ENCODE peak calls at places on chromosomes 4 and X, in five cellular contexts. N is dorsolateral prefrontal cortex, Q is GM23248, C is H9, T is caudate nucleus. H is an unnamed sample.

GRCh38 chr4:65623509-65623908 is 46.8 kb downstream of the EPHA5 start:
- DNase-seq in C (no peak), Q (peak), T (no peak), N (no peak), H (no peak)

GRCh38 chrX:132592880-132593279 is 104.0 kb upstream of the MBNL3 start:
- DNase-seq in T (no peak), C (peak), Q (peak), N (no peak), H (no peak)

GRCh38 chr4:165711912-165712311 is 161.1 kb upstream of the TLL1 start:
- DNase-seq in T (no peak), N (no peak), Q (no peak), C (no peak), H (no peak)

GRCh38 chrX:119643696-119644095 is 37.5 kb upstream of the NKRF start:
- DNase-seq in N (no peak), C (no peak), T (no peak), Q (no peak), H (no peak)

GRCh38 chrX:17065100-17065499 is 118.6 kb downstream of the REPS2 start:
- DNase-seq in N (no peak), T (no peak), Q (no peak), C (no peak), H (no peak)

GRCh38 chrX:1661048-1661921 is 46.4 kb downstream of the ASMT start:
- DNase-seq in N (no peak), T (no peak), Q (no peak), C (peak), H (no peak)

GRCh38 chr4:129410115-129410514 is 314.2 kb downstream of the C4orf33 start:
- DNase-seq in N (no peak), Q (no peak), C (no peak), T (no peak), H (no peak)

GRCh38 chr4:61379406-61379805 is 179.3 kb downstream of the ADGRL3 start:
- DNase-seq in T (no peak), C (no peak), N (no peak), Q (no peak), H (no peak)

GRCh38 chr4:115154826-115155225 is 41.4 kb upstream of the NDST4 start:
- DNase-seq in C (no peak), T (no peak), N (no peak), Q (peak), H (no peak)

GRCh38 chr4:171834640-171835039 is 21.4 kb downstream of the GALNTL6 start:
- DNase-seq in C (no peak), T (no peak), Q (no peak), N (no peak), H (no peak)

GRCh38 chr4:102064747-102065442 is 274.4 kb downstream of the BANK1 start:
- DNase-seq in T (no peak), C (no peak), N (no peak), Q (no peak), H (no peak)

GRCh38 chr4:180695851-180696250 is 1547.4 kb upstream of the TENM3 start:
- DNase-seq in N (no peak), Q (peak), C (no peak), T (no peak), H (no peak)
- H3K27ac ChIP-seq in N (no peak), Q (no peak), C (no peak), T (no peak), H (no peak)

GRCh38 chr4:8390604-8391003 is 49.9 kb downstream of the ACOX3 start:
- DNase-seq in C (no peak), N (no peak), Q (no peak), T (no peak), H (no peak)
- H3K27ac ChIP-seq in C (no peak), N (no peak), Q (no peak), T (no peak), H (no peak)

GRCh38 chr4:80307774-80308465 is 27.6 kb upstream of the CFAP299 start:
- DNase-seq in Q (peak), C (no peak), N (no peak), T (no peak), H (no peak)
- H3K27ac ChIP-seq in Q (peak), C (no peak), N (no peak), T (no peak), H (no peak)

DNA sequence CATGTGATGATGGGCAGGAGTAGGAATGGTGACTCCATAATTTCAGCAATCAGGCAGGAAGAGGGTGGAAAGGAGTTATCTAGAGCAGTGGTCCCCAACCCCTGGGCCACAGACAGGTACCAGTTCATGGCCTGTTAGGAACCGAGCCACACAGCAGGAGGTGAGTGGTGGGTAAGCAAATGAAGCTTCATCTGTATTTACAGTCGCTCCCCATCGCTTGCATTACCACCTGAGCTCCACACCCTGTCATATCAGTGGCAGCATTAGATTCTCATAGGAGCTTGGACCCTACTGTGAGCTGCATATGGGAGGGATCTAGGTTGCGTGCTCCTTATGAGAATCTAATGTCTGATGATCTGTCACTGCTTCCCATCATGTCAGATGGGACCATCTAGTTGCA is 1.4 kb upstream of the TLR10 start:
- DNase-seq in T (no peak), C (no peak), Q (no peak), N (no peak), H (no peak)
- H3K27ac ChIP-seq in T (no peak), C (no peak), Q (no peak), N (no peak), H (no peak)

DNA sequence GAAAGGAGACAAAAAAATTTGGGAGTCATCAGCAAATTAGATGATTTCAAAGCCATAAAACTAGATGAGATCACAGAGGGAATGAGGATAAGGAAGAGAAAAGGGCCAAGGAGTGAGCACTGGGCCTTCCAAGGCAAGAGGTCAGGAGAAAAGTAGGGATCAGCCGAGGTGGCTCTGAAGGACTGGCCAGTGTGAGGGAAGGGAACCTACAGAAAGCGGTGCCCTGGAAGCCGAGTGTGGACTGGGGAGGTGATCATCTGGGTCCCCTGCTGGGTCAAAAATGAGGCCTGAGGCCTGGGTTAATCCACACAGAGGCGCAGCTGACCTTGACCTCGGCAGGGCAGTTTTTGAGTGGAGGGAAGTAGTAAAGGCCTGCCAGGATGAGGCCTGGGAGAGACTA is 133.8 kb downstream of the SMIM20 start:
- DNase-seq in C (no peak), T (no peak), Q (no peak), N (no peak), H (no peak)
- H3K27ac ChIP-seq in C (no peak), T (no peak), Q (peak), N (no peak), H (peak)

GRCh38 chrX:43218198-43218597 is 437.9 kb upstream of the MAOA start:
- DNase-seq in T (no peak), Q (no peak), C (no peak), N (no peak), H (no peak)
- H3K27ac ChIP-seq in T (no peak), Q (no peak), C (no peak), N (no peak), H (no peak)

DNA sequence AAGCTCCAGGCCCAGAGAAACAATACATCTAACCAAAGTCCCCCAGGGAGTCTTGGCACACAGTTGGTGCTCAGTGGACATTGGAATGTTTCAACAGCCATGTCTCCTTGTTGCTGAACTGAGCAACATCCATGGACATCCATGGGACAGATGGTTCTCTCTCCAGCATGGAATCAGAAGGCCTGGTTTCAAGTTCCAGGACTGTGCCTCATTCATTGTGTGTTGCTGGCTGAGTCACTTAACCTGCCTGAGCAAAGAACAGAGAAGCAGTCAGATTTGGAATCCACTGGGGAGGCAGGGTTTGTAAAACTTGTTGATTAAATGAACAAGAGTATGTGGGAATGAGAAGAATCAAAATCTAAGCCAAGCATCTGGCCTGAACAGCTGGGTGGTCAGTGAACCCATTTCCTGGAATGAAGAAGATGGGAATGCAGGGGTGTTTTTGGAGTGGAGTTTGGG is 147.9 kb downstream of the CHIC2 start:
- DNase-seq in N (no peak), T (no peak), C (no peak), Q (peak), H (no peak)
- H3K27ac ChIP-seq in N (no peak), T (no peak), C (no peak), Q (peak), H (no peak)

DNA sequence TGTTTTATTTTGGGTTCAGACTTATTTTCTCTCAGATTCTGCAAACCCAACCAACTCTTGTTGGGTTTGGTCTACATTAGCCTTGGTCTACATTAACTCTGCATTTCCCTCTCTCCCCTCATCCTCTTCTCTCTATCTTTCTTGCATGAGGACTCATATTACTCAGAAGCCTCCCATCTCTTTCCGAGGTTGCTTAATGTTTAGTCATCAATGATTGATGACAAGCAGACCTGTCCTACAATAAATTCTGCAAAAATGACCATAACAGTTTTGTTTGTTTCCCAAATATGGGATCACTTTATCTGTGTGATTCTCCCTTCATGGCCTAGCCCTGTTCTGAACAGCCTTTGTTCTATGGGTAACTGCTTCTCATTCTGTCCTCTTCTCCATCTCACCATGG is 75.2 kb downstream of the GABRB1 start:
- DNase-seq in Q (no peak), T (no peak), C (no peak), N (no peak), H (no peak)
- H3K27ac ChIP-seq in Q (no peak), T (no peak), C (no peak), N (no peak), H (no peak)

GRCh38 chrX:65924938-65925507 is 114.9 kb downstream of the VSIG4 start:
- DNase-seq in C (no peak), T (no peak), Q (no peak), N (no peak), H (no peak)

GRCh38 chrX:65925592-65925991 is 114.3 kb downstream of the VSIG4 start:
- DNase-seq in Q (no peak), C (no peak), N (no peak), T (no peak), H (no peak)

GRCh38 chrX:65928522-65928921 is 111.4 kb downstream of the VSIG4 start:
- DNase-seq in T (no peak), Q (no peak), N (no peak), C (no peak), H (no peak)

GRCh38 chrX:65921363-65921762 is 118.5 kb downstream of the VSIG4 start:
- DNase-seq in C (no peak), T (no peak), N (no peak), Q (no peak), H (no peak)

DNA sequence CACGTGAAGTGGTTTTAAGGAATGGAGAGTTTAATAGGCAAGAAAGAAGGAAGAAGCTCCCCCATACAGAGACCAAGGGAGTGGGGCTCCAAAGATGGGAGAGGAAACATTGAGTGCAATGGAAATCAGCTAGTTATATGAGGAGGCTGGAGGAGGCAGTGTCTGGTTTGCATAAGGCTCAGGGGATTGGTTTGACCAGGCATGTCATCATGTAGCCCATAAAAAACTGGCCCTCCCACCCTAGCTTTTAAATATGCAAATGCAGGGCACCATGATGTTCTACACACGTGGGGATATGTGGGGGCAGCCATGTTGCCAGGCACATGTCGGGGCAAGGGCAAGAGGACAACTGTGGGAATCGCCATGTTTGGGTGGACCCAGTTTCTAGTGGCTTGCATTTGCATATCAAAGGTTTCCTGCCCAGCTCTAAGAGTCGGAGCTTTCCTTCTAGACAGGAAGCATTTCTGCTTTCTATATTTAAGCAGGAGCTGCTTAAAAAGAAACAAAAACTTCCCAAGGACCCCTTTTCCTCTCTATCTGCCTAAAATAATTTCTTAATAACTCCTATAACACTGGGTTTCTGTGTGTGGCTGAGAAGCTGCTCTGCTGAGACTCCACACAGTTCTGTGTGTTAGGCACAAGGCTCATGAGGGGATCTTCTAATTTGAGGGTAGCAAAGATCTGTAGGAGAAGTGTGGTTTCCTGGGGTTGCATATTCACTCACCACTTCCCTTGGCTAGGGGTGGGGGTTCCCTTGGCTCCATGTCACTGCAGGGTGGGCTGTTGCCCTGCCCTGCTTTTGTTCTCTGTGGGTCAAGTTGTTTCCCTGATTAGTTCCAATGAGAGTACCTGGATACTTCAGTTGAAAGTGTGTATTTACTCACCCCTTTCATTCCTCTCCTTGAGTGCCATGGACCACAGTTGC is 113.5 kb downstream of the VSIG4 start:
- DNase-seq in Q (no peak), C (no peak), N (no peak), T (no peak), H (no peak)
- H3K27ac ChIP-seq in Q (no peak), C (no peak), N (no peak), T (no peak), H (no peak)

H was measured in thoracic aorta.